ENCODE peak calls at places on chromosomes 6 and 20, in six cellular contexts. W is cardiac muscle cell, U is A549, A is adrenal gland, M is OCI-LY7, R is ovary. D is an unnamed sample.

GRCh38 chr6:23547851-23548250 is 578.2 kb upstream of the NRSN1 start:
- DNase-seq in W (no peak), U (no peak), A (no peak), M (no peak), R (no peak), D (no peak)

GRCh38 chr6:21999012-21999528 is 297.8 kb downstream of the PRL start:
- DNase-seq in W (peak; percentile 54), U (no peak), A (no peak), M (no peak), R (no peak), D (peak; percentile 56)

GRCh38 chr6:39432311-39433025 is 110.0 kb upstream of the KCNK16 start:
- DNase-seq in W (no peak), U (no peak), A (no peak), M (no peak), R (no peak), D (peak; percentile 77)

GRCh38 chr20:36084897-36085617 is 69.5 kb upstream of the EPB41L1 start:
- DNase-seq in W (peak; percentile 71), U (peak; percentile 98), A (no peak), M (no peak), R (no peak), D (no peak)

GRCh38 chr6:44247338-44248302 is 719 bp downstream of the HSP90AB1 start:
- DNase-seq in W (peak; percentile 73), U (peak; percentile 63), A (peak; percentile 90), M (peak; percentile 74), R (peak; percentile 63), D (no peak)

GRCh38 chr6:33451606-33452005 is 2.8 kb upstream of the ZBTB9 start:
- DNase-seq in W (no peak), U (no peak), A (no peak), M (no peak), R (no peak), D (no peak)

GRCh38 chr20:38426006-38426405 is 9.1 kb downstream of the SNHG17 start:
- DNase-seq in W (peak; percentile 83), U (peak; percentile 37), A (peak; percentile 82), M (no peak), R (no peak), D (peak; percentile 68)

GRCh38 chr6:149545258-149545753 is 537 bp downstream of the PPIL4 start:
- DNase-seq in W (peak; percentile 78), U (peak; percentile 42), A (peak; percentile 53), M (peak; percentile 70), R (peak; percentile 29), D (no peak)

GRCh38 chr6:105733556-105734162 is 330.8 kb upstream of the PREP start:
- DNase-seq in W (peak; percentile 43), U (peak; percentile 18), A (no peak), M (peak; percentile 73), R (no peak), D (no peak)

GRCh38 chr6:53979468-53980067 is 131.7 kb upstream of the MLIP start:
- DNase-seq in W (peak; percentile 68), U (peak; percentile 44), A (peak; percentile 44), M (peak; percentile 42), R (no peak), D (no peak)

GRCh38 chr20:33444797-33445560 is 1.4 kb upstream of the SNTA1 start:
- DNase-seq in W (no peak), U (peak; percentile 36), A (peak; percentile 42), M (peak; percentile 82), R (no peak), D (no peak)

DNA sequence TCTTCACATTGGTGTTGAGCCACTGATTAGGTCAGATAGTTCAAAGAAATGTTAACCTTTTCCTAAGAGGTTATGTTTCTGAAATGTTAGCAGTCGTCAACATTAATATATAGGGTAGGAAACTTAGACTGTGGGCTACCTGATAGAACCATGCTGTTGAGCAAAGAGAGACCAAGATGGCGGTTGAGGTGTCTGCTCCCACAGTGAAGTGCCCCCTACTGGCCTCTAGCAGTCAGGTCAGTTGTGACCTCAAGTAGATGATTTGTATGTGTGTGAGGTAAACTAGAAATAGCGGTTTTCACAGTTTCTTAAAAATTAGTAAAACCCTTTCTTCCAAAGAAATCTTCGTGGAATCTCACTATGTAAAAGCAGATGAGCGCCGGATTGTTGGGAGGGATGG is 40.3 kb downstream of the MTHFD1L start:
- DNase-seq in W (no peak), U (no peak), A (no peak), M (no peak), R (no peak), D (no peak)
- TF ChIP-seq CTCF in W (peak; percentile 17), U (peak; percentile 25), A (no peak), M (peak; percentile 74), R (no peak), D (peak; percentile 52)

GRCh38 chr6:147849401-147849800 is 340.9 kb downstream of the SAMD5 start:
- DNase-seq in W (no peak), U (no peak), A (no peak), M (no peak), R (no peak), D (no peak)
- H3K4me3 ChIP-seq in W (no peak overlapping the region), U (no peak overlapping the region), A (no peak overlapping the region), M (no peak overlapping the region), R (no peak overlapping the region), D (no peak overlapping the region)

GRCh38 chr6:119330520-119330919 is 19.0 kb downstream of the MAN1A1 start:
- DNase-seq in W (no peak), U (no peak), A (no peak), M (peak; percentile 28), R (no peak), D (no peak)

GRCh38 chr6:119331676-119332286 is 17.8 kb downstream of the MAN1A1 start:
- DNase-seq in W (no peak), U (no peak), A (no peak), M (no peak), R (no peak), D (no peak)

GRCh38 chr6:119333063-119333609 is 16.4 kb downstream of the MAN1A1 start:
- DNase-seq in W (no peak), U (no peak), A (no peak), M (no peak), R (no peak), D (no peak)

GRCh38 chr6:119334535-119335264 is 14.9 kb downstream of the MAN1A1 start:
- DNase-seq in W (peak; percentile 62), U (no peak), A (no peak), M (no peak), R (no peak), D (no peak)

GRCh38 chr6:119333707-119334295 is 15.8 kb downstream of the MAN1A1 start:
- DNase-seq in W (no peak), U (peak; percentile 19), A (no peak), M (peak; percentile 51), R (no peak), D (no peak)
- TF ChIP-seq CTCF in W (peak; percentile 4), U (peak; percentile 31), A (peak; percentile 35), M (peak; percentile 81), R (no peak), D (no peak)

DNA sequence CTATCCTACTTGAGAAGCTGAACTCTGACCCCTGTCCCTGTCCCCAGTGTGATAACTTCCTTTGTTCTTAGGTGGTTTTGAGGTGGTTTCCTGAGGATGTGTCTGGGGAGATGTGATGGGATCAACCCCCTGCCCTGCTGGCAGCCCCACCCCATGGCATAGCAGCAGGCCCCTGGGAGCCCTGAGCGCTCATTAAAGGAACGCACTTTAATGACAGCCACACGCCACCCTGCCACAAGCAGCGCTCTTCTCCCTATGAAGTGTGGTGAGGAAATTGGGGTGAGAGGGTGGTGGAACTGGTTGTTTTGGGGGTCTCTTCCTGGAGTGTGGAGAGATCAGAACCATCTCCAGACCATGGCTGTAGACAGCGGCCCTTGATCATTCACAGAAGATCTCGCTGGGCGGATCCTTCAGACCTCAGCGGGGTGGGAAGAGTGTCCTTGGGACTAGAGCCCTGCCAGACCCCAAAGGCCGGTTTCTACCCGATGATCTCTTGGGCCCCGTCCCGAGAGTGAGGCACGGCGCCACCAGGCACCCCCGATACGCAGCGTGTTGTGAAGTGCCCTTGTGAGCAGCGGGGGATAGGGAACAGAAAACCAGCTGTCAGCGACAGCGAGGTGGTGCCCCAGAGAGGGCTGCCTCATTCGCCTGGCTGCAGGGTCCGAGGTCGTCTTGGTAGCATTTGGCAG is 45.4 kb downstream of the SYNJ2 start:
- DNase-seq in W (no peak), U (no peak), A (no peak), M (no peak), R (no peak), D (no peak)
- H3K4me3 ChIP-seq in W (no peak overlapping the region), U (no peak overlapping the region), A (no peak overlapping the region), M (no peak overlapping the region), R (no peak overlapping the region), D (no peak overlapping the region)

DNA sequence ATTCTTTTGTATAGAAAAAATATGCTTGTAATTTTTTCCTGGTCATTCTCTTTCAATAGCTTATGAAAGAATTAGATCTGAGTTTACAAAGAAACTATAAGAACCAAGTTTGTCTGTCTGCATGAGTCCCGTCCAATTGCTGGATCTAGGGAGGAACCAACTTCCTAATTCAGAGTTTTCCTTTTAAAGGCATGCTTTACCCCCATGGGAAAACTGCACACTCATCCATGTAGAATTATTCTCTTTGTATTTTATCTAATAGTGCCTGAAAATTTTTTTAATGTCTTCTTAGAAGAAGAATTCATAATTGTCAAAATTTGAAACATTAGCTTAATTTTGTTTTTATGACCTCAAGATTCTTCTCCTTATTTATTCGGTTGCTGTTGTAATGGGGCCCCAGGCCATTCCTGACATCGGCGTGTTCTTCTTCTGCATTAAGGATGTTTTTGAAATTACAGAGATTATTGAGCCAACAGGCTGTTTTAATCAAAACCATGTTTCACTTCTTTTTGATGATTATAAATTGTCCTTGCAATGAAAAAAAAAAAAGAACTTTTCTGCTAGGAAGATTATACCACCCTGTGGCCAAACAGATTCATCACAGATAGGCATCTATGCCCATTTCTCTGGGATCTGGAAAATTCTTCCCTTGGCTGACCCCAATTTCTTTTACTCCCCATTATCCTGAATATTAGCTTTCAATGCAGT is 100.3 kb downstream of the ZNF217 start:
- DNase-seq in W (peak; percentile 4), U (no peak), A (no peak), M (no peak), R (no peak), D (no peak)
- TF ChIP-seq CTCF in W (no peak), U (no peak), A (peak; percentile 15), M (peak; percentile 39), R (no peak), D (no peak)

DNA sequence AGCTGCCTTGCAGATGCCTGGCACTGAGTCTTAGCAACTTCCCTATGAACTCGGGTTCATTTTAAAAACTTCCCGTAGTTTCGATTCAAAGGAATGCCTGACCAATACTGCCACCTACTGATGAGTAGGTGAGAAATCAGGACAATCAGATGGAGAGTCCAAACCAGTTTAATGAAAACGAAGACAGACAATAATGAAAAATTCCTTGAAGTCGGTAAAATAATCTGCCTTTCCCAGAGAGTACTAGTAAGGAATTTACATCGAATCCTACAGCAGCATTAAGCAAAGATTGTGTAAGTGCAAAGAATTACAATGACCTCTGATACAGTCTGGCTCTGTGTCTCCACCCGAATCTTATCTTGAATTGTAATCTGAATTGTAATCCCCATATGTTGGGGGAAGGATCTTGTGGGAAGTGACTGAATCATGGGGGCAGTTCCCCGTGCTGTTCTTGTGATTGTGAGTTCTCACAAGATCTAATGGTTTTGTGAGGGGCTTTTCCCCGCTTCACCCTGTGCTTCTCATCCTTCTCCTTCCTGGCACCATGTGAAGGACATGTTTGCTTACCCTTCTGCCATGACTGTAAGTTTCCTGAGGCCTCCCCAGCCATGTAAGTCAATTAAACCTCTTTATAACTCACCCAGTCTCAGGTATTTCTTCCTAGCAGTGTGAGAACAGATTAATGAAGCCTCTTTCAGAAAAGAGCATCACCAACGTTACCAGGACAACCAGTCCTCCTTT is 134.4 kb downstream of the ARHGAP18 start:
- DNase-seq in W (peak; percentile 78), U (peak; percentile 43), A (peak; percentile 35), M (peak; percentile 10), R (no peak), D (peak; percentile 42)
- H3K4me3 ChIP-seq in W (no peak overlapping the region), U (no peak overlapping the region), A (no peak overlapping the region), M (no peak overlapping the region), R (peak overlapping the region; percentile 28), D (no peak overlapping the region)

GRCh38 chr6:73803562-73804221 is 107.7 kb downstream of the CD109 start:
- DNase-seq in W (peak; percentile 91), U (peak; percentile 70), A (peak; percentile 34), M (peak; percentile 4), R (no peak), D (peak; percentile 63)
- TF ChIP-seq CTCF in W (peak; percentile 68), U (peak; percentile 50), A (no peak), M (peak; percentile 72), R (no peak), D (peak; percentile 80)

D was measured in HFF-Myc.